ENCODE peak calls at places on chromosome 10, in nine cellular contexts. One of them, this sample, is unnamed.

GRCh38 chr10:49332768-49333167 is 33.8 kb downstream of the C10orf71 start:
- DNase-seq in ELR: no peak
- DNase-seq in bronchial epithelial cell: no peak
- DNase-seq in cardiac fibroblast: no peak
- DNase-seq in dermis blood vessel endothelial cell: no peak
- DNase-seq in Calu3: no peak
- DNase-seq in LHCN-M2: no peak
- DNase-seq in occipital lobe: no peak
- DNase-seq in iPS-NIHi11: no peak
- DNase-seq in this sample: no peak

GRCh38 chr10:56178210-56178609 is 182.8 kb downstream of the ZWINT start:
- DNase-seq in Calu3: peak
- DNase-seq in cardiac fibroblast: no peak
- DNase-seq in dermis blood vessel endothelial cell: no peak
- DNase-seq in occipital lobe: no peak
- DNase-seq in ELR: no peak
- DNase-seq in iPS-NIHi11: peak
- DNase-seq in LHCN-M2: no peak
- DNase-seq in bronchial epithelial cell: peak
- DNase-seq in this sample: peak

GRCh38 chr10:128080641-128081040 is 45.6 kb downstream of the MKI67 start:
- DNase-seq in occipital lobe: no peak
- DNase-seq in iPS-NIHi11: no peak
- DNase-seq in ELR: no peak
- DNase-seq in dermis blood vessel endothelial cell: no peak
- DNase-seq in LHCN-M2: no peak
- DNase-seq in cardiac fibroblast: no peak
- DNase-seq in bronchial epithelial cell: no peak
- DNase-seq in Calu3: no peak
- DNase-seq in this sample: no peak

GRCh38 chr10:61994404-61995031 is 93.0 kb downstream of the ARID5B start:
- DNase-seq in cardiac fibroblast: no peak
- DNase-seq in dermis blood vessel endothelial cell: peak
- DNase-seq in Calu3: peak
- DNase-seq in ELR: no peak
- DNase-seq in iPS-NIHi11: peak
- DNase-seq in bronchial epithelial cell: peak
- DNase-seq in occipital lobe: no peak
- DNase-seq in LHCN-M2: no peak
- DNase-seq in this sample: no peak

GRCh38 chr10:11091517-11092102 is 73.9 kb downstream of the CELF2 start:
- DNase-seq in cardiac fibroblast: no peak
- DNase-seq in bronchial epithelial cell: no peak
- DNase-seq in Calu3: no peak
- DNase-seq in ELR: no peak
- DNase-seq in LHCN-M2: no peak
- DNase-seq in occipital lobe: no peak
- DNase-seq in iPS-NIHi11: no peak
- DNase-seq in dermis blood vessel endothelial cell: no peak
- DNase-seq in this sample: no peak

GRCh38 chr10:57699944-57700343 is 567.8 kb downstream of the IPMK start:
- DNase-seq in Calu3: peak
- DNase-seq in cardiac fibroblast: peak
- DNase-seq in ELR: no peak
- DNase-seq in iPS-NIHi11: no peak
- DNase-seq in dermis blood vessel endothelial cell: no peak
- DNase-seq in bronchial epithelial cell: no peak
- DNase-seq in LHCN-M2: peak
- DNase-seq in occipital lobe: no peak
- DNase-seq in this sample: peak

GRCh38 chr10:84766923-84767322 is 438.5 kb downstream of the CCSER2 start:
- DNase-seq in occipital lobe: no peak
- DNase-seq in Calu3: no peak
- DNase-seq in cardiac fibroblast: no peak
- DNase-seq in LHCN-M2: no peak
- DNase-seq in bronchial epithelial cell: no peak
- DNase-seq in iPS-NIHi11: no peak
- DNase-seq in dermis blood vessel endothelial cell: no peak
- DNase-seq in ELR: no peak
- DNase-seq in this sample: no peak

GRCh38 chr10:32166365-32166764 is 110.1 kb upstream of the KIF5B start:
- DNase-seq in LHCN-M2: peak
- DNase-seq in cardiac fibroblast: no peak
- DNase-seq in bronchial epithelial cell: peak
- DNase-seq in dermis blood vessel endothelial cell: no peak
- DNase-seq in occipital lobe: no peak
- DNase-seq in iPS-NIHi11: no peak
- DNase-seq in ELR: no peak
- DNase-seq in Calu3: no peak
- DNase-seq in this sample: no peak

GRCh38 chr10:44384601-44385422 is at the start of gene CXCL12:
- DNase-seq in occipital lobe: no peak
- DNase-seq in cardiac fibroblast: peak
- DNase-seq in ELR: peak
- DNase-seq in Calu3: no peak
- DNase-seq in iPS-NIHi11: peak
- DNase-seq in bronchial epithelial cell: no peak
- DNase-seq in LHCN-M2: no peak
- DNase-seq in dermis blood vessel endothelial cell: peak
- DNase-seq in this sample: no peak

GRCh38 chr10:77351386-77351785 is 286.2 kb downstream of the KCNMA1 start:
- DNase-seq in dermis blood vessel endothelial cell: no peak
- DNase-seq in cardiac fibroblast: peak
- DNase-seq in iPS-NIHi11: no peak
- DNase-seq in bronchial epithelial cell: no peak
- DNase-seq in occipital lobe: no peak
- DNase-seq in Calu3: no peak
- DNase-seq in ELR: peak
- DNase-seq in LHCN-M2: peak
- DNase-seq in this sample: no peak

GRCh38 chr10:22229756-22230330 is 12.0 kb upstream of the EBLN1 start:
- DNase-seq in cardiac fibroblast: peak
- DNase-seq in bronchial epithelial cell: no peak
- DNase-seq in occipital lobe: no peak
- DNase-seq in dermis blood vessel endothelial cell: peak
- DNase-seq in ELR: no peak
- DNase-seq in iPS-NIHi11: no peak
- DNase-seq in LHCN-M2: no peak
- DNase-seq in Calu3: no peak
- DNase-seq in this sample: no peak

GRCh38 chr10:77157248-77158019 is 480.2 kb downstream of the KCNMA1 start:
- DNase-seq in iPS-NIHi11: no peak
- DNase-seq in Calu3: no peak
- DNase-seq in ELR: no peak
- DNase-seq in cardiac fibroblast: no peak
- DNase-seq in dermis blood vessel endothelial cell: no peak
- DNase-seq in bronchial epithelial cell: no peak
- DNase-seq in occipital lobe: no peak
- DNase-seq in LHCN-M2: no peak
- DNase-seq in this sample: peak

GRCh38 chr10:12638103-12638502 is 288.8 kb downstream of the CAMK1D start:
- DNase-seq in dermis blood vessel endothelial cell: no peak
- DNase-seq in bronchial epithelial cell: no peak
- DNase-seq in Calu3: no peak
- DNase-seq in iPS-NIHi11: peak
- DNase-seq in cardiac fibroblast: no peak
- DNase-seq in occipital lobe: peak
- DNase-seq in ELR: no peak
- DNase-seq in LHCN-M2: peak
- DNase-seq in this sample: no peak

GRCh38 chr10:24370877-24371276 is 161.9 kb downstream of the KIAA1217 start:
- DNase-seq in iPS-NIHi11: no peak
- DNase-seq in bronchial epithelial cell: no peak
- DNase-seq in Calu3: no peak
- DNase-seq in dermis blood vessel endothelial cell: no peak
- DNase-seq in LHCN-M2: no peak
- DNase-seq in ELR: no peak
- DNase-seq in occipital lobe: no peak
- DNase-seq in cardiac fibroblast: no peak
- DNase-seq in this sample: no peak

GRCh38 chr10:88792656-88793055 is 9.9 kb upstream of the LIPM start:
- DNase-seq in occipital lobe: no peak
- DNase-seq in iPS-NIHi11: no peak
- DNase-seq in Calu3: peak
- DNase-seq in ELR: peak
- DNase-seq in LHCN-M2: peak
- DNase-seq in cardiac fibroblast: peak
- DNase-seq in dermis blood vessel endothelial cell: no peak
- DNase-seq in bronchial epithelial cell: peak
- DNase-seq in this sample: peak

GRCh38 chr10:124428207-124428777 is 9.6 kb upstream of the OAT start:
- DNase-seq in LHCN-M2: no peak
- DNase-seq in ELR: no peak
- DNase-seq in bronchial epithelial cell: no peak
- DNase-seq in iPS-NIHi11: no peak
- DNase-seq in occipital lobe: no peak
- DNase-seq in cardiac fibroblast: no peak
- DNase-seq in Calu3: no peak
- DNase-seq in dermis blood vessel endothelial cell: no peak
- DNase-seq in this sample: no peak

GRCh38 chr10:6445671-6446278 is 134.3 kb downstream of the PRKCQ start:
- DNase-seq in cardiac fibroblast: peak
- DNase-seq in Calu3: peak
- DNase-seq in bronchial epithelial cell: peak
- DNase-seq in dermis blood vessel endothelial cell: peak
- DNase-seq in occipital lobe: peak
- DNase-seq in LHCN-M2: peak
- DNase-seq in ELR: peak
- DNase-seq in iPS-NIHi11: peak
- DNase-seq in this sample: peak

GRCh38 chr10:5632430-5632829 is 34.0 kb downstream of the ASB13 start:
- DNase-seq in dermis blood vessel endothelial cell: no peak
- DNase-seq in occipital lobe: no peak
- DNase-seq in Calu3: peak
- DNase-seq in ELR: peak
- DNase-seq in bronchial epithelial cell: peak
- DNase-seq in iPS-NIHi11: no peak
- DNase-seq in cardiac fibroblast: no peak
- DNase-seq in LHCN-M2: no peak
- DNase-seq in this sample: peak

GRCh38 chr10:31456463-31456862 is 137.4 kb downstream of the ZEB1 start:
- DNase-seq in occipital lobe: no peak
- DNase-seq in cardiac fibroblast: no peak
- DNase-seq in ELR: no peak
- DNase-seq in Calu3: no peak
- DNase-seq in bronchial epithelial cell: no peak
- DNase-seq in iPS-NIHi11: no peak
- DNase-seq in LHCN-M2: no peak
- DNase-seq in dermis blood vessel endothelial cell: no peak
- DNase-seq in this sample: no peak

GRCh38 chr10:112335866-112336265 is 38.0 kb upstream of the ACSL5 start:
- DNase-seq in cardiac fibroblast: no peak
- DNase-seq in Calu3: peak
- DNase-seq in dermis blood vessel endothelial cell: no peak
- DNase-seq in LHCN-M2: no peak
- DNase-seq in ELR: no peak
- DNase-seq in bronchial epithelial cell: no peak
- DNase-seq in occipital lobe: no peak
- DNase-seq in iPS-NIHi11: no peak
- DNase-seq in this sample: peak

GRCh38 chr10:87781545-87781944 is 36.5 kb downstream of the ATAD1 start:
- DNase-seq in dermis blood vessel endothelial cell: no peak
- DNase-seq in cardiac fibroblast: no peak
- DNase-seq in occipital lobe: no peak
- DNase-seq in iPS-NIHi11: no peak
- DNase-seq in ELR: no peak
- DNase-seq in bronchial epithelial cell: no peak
- DNase-seq in Calu3: no peak
- DNase-seq in LHCN-M2: no peak
- DNase-seq in this sample: no peak

GRCh38 chr10:451021-451471 is 238.4 kb downstream of the DIP2C start:
- DNase-seq in bronchial epithelial cell: no peak
- DNase-seq in iPS-NIHi11: no peak
- DNase-seq in ELR: no peak
- DNase-seq in LHCN-M2: peak
- DNase-seq in Calu3: no peak
- DNase-seq in cardiac fibroblast: no peak
- DNase-seq in dermis blood vessel endothelial cell: no peak
- DNase-seq in occipital lobe: no peak
- DNase-seq in this sample: peak